ENCODE peak calls at places on chromosome 13, in five cellular contexts. N, I, H, L and F are unnamed samples.

GRCh38 chr13:110714798-110715394 is 1.4 kb downstream of the ING1 start:
- DNase-seq in L (peak; percentile 61), N (peak; percentile 65), I (no peak), H (peak; percentile 76), F (no peak)

GRCh38 chr13:81326913-81327312 is 986.0 kb upstream of the SPRY2 start:
- DNase-seq in I (no peak), H (no peak), L (no peak), N (no peak), F (no peak)

GRCh38 chr13:110017379-110017778 is 231.0 kb upstream of the IRS2 start:
- DNase-seq in L (no peak), H (no peak), I (no peak), N (peak; percentile 8), F (no peak)

GRCh38 chr13:111577956-111578595 is 257.6 kb downstream of the TEX29 start:
- DNase-seq in L (no peak), H (no peak), N (no peak), I (no peak), F (no peak)

GRCh38 chr13:110233181-110233641 is 73.7 kb downstream of the COL4A1 start:
- DNase-seq in N (no peak), I (no peak), H (peak; percentile 74), L (no peak), F (no peak)

GRCh38 chr13:47251771-47252170 is 354.9 kb upstream of the HTR2A start:
- DNase-seq in L (no peak), I (no peak), H (no peak), N (no peak), F (no peak)

GRCh38 chr13:74090869-74091605 is 43.2 kb downstream of the KLF12 start:
- DNase-seq in H (no peak), I (peak; percentile 32), N (no peak), L (no peak), F (no peak)

GRCh38 chr13:67416047-67416925 is 186.2 kb upstream of the PCDH9 start:
- DNase-seq in H (no peak), L (no peak), N (peak; percentile 29), I (no peak), F (no peak)

GRCh38 chr13:68390987-68391386 is 1160.9 kb upstream of the PCDH9 start:
- DNase-seq in L (no peak), N (no peak), I (no peak), H (no peak), F (no peak)

GRCh38 chr13:101425623-101426022 is 9.3 kb upstream of the NALCN start:
- DNase-seq in I (no peak), H (no peak), L (no peak), N (no peak), F (no peak)

GRCh38 chr13:36130168-36130541 is 1.0 kb downstream of the DCLK1 start:
- DNase-seq in H (no peak), L (no peak), N (no peak), I (no peak), F (no peak)
- H3K4me3 ChIP-seq in H (peak overlapping the region; percentile 68), L (no peak overlapping the region), N (no peak overlapping the region), I (no peak overlapping the region), F (no peak overlapping the region)

GRCh38 chr13:25584975-25585374 is 213.2 kb downstream of the ATP8A2 start:
- DNase-seq in N (no peak), I (no peak), L (no peak), H (no peak), F (no peak)

GRCh38 chr13:25587581-25587980 is 215.8 kb downstream of the ATP8A2 start:
- DNase-seq in H (no peak), I (no peak), L (no peak), N (no peak), F (no peak)

DNA sequence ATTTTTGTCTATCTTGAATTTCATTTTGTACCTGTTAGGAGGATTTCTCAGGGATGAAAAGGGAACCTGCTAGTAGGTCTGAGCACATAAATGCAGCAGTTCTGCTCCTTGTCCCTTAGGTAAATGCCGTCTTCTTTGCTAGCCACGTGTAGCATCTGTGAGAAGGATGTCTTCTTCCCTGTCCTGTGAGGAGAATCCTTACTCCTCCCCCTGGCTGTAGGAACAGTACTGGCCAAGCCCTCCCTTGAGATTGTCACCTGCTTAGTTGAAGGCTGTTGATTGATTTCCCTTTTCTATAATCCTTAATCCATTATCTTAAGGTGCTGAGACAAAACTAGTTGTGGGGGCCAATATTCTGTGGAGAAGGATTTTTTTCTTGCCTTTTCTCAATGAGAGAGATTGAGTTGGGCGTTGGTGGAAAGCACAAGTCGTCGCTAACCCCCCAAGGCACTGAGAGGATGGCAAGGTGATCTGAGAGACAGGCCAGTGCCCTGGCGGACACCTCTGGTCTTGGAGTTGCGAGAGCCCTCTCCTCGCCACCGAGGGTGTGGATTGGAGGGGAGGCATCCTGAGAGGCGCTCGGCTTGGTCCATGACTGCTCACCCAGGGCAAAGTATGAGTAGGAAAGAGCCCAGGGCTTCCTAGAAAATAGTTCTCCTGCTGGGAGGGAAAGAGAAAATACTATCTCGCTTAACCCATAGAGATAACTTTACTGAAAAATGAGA is 216.7 kb downstream of the ATP8A2 start:
- DNase-seq in I (no peak), L (no peak), N (no peak), H (no peak), F (no peak)
- H3K27me3 ChIP-seq in I (no peaks in the 10 kb centered on the region), L (no peaks in the 10 kb centered on the region), N (no peaks in the 10 kb centered on the region), H (no peaks in the 10 kb centered on the region), F (no peaks in the 10 kb centered on the region)

GRCh38 chr13:108455320-108455719 is 174.1 kb upstream of the MYO16 start:
- DNase-seq in L (no peak), I (no peak), N (no peak), H (no peak), F (no peak)

GRCh38 chr13:108463365-108463764 is 166.0 kb upstream of the MYO16 start:
- DNase-seq in L (no peak), I (peak; percentile 39), N (no peak), H (no peak), F (peak; percentile 68)

GRCh38 chr13:108460043-108460442 is 169.4 kb upstream of the MYO16 start:
- DNase-seq in L (no peak), I (no peak), H (no peak), N (no peak), F (no peak)
- H3K4me1 ChIP-seq in L (no peaks in the 10 kb centered on the region), I (peaks cover 5% of the 10 kb centered on the region), H (no peaks in the 10 kb centered on the region), N (no peaks in the 10 kb centered on the region), F (no peaks in the 10 kb centered on the region)

DNA sequence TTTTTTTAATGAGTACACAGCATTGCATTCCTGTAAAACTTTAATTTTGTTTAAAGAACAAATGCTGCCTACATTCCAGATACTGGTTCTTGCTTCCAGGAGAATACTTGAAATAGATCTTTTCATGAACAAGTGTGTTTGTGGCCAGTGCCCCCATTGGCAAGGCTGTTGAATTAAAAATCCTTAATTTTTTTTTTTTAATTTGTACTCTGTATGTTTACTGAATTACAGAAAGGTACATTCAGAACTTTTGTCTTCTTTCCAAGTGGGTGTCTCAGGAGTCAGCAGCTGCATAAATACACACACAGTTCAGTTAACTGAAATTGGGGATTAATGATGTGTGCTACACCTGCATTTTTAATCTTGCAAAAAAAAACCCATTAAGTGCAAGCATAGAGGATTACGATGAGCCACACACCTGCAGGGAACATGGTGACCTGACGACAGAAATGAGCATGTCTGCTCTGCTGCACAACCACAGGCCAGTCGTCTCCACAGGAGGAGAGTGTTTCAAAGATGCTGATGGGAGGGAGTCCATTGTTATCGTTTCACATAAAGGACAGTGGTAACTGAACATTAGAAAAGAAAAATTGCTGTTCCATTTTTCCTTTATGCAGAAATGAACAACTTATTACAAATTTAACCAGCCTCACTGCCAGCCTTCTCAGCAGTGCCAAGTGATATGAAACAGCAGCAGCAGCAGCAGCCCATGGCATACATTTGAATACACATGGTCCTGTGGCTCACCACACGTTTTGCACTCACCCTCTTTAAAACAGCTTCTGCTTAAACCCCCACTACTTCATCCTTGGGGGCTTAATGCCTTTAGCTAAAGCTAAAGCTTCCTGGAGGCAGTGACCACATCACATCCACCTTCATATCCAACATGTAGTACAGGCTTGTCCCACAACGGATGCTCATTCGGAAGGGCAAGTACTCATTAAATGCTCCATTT is 72.3 kb upstream of the RFC3 start:
- DNase-seq in H (no peak), N (peak; percentile 51), I (no peak), L (no peak), F (no peak)
- H3K4me3 ChIP-seq in H (no peak overlapping the region), N (no peak overlapping the region), I (no peak overlapping the region), L (no peak overlapping the region), F (no peak overlapping the region)

GRCh38 chr13:28494861-28495585 is at the start of gene FLT1:
- DNase-seq in L (no peak), H (peak; percentile 56), N (peak; percentile 19), I (no peak), F (no peak)

GRCh38 chr13:28495586-28496564 is 947 bp upstream of the FLT1 start:
- DNase-seq in I (no peak), H (no peak), N (no peak), L (no peak), F (no peak)

GRCh38 chr13:28493740-28494536 is 990 bp downstream of the FLT1 start:
- DNase-seq in L (no peak), N (no peak), I (no peak), H (no peak), F (no peak)

GRCh38 chr13:28492527-28493367 is 2.2 kb downstream of the FLT1 start:
- DNase-seq in L (no peak), N (no peak), I (peak; percentile 29), H (no peak), F (peak; percentile 73)

DNA sequence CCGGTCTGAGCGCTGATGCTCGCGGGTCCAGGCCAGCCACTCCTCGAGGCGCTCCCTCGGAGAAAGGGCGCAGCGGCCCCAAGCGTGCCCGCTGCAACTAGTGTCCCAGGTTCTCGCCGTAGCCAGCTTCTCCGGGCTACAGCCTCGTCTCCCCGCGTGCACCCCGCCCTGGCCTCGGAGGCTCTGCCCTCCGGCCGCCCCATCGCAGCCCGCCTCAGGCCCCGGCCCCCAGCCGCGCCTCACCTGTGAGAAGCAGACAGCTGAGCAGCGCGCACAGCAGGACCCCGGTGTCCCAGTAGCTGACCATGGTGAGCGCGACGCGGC is 429 bp downstream of the FLT1 start:
- DNase-seq in I (no peak), H (no peak), N (no peak), L (no peak), F (no peak)
- H3K27me3 ChIP-seq in I (peaks cover 6% of the 10 kb centered on the region), H (no peaks in the 10 kb centered on the region), N (no peaks in the 10 kb centered on the region), L (peaks cover 6% of the 10 kb centered on the region), F (peaks cover 18% of the 10 kb centered on the region)

DNA sequence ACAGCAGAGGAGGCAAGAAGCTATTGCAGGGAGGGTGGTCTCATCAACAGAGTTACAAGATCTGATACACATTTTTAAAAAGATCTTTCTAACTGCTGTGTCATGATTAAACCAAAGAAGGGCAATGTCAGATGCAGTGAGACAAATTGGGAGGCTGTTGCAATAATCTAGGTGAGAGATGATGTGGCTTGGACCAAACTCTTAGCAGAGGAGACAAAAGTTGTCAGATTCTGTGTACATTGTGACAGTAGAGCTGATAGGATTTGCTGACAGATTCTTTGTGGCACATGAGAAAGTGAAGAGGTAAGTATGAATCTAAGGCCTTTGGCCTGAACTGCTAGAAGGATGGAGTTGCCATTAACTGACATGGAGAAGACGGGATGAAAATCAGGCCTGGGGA is 12.9 kb upstream of the LRRC63 start:
- DNase-seq in H (no peak), L (no peak), N (no peak), I (no peak), F (no peak)
- H3K4me1 ChIP-seq in H (no peaks in the 10 kb centered on the region), L (no peaks in the 10 kb centered on the region), N (no peaks in the 10 kb centered on the region), I (peaks cover 32% of the 10 kb centered on the region), F (peaks cover 22% of the 10 kb centered on the region)

GRCh38 chr13:114126789-114127472 is 5.5 kb downstream of the RASA3 start:
- DNase-seq in H (peak; percentile 47), I (no peak), L (no peak), N (no peak), F (no peak)
- H3K4me3 ChIP-seq in H (no peak overlapping the region), I (peak overlapping the region; percentile 14), L (no peak overlapping the region), N (no peak overlapping the region), F (peak overlapping the region; percentile 97)

DNA sequence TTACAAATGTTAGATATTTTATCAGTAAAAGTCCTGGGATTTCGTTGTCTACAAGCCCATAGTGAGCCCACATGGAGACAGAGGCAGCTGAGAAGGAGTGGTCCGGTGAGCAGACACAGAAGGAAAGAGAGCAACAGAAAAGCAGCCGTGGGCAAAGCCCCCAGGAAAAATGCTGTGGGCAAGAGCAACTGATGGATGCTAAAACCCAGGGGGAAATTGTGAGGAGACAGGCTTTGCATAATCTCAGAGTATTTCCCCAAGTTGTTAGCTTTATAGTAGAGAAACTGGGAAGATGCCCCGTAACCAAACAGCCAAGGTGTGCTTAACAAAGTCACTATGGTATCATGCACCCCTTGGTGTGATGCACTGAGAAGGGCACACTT is 35.1 kb downstream of the GJA3 start:
- DNase-seq in H (no peak), I (no peak), N (no peak), L (no peak), F (no peak)
- H3K27me3 ChIP-seq in H (no peaks in the 10 kb centered on the region), I (peaks cover 15% of the 10 kb centered on the region), N (no peaks in the 10 kb centered on the region), L (no peaks in the 10 kb centered on the region), F (peaks cover 30% of the 10 kb centered on the region)